ENCODE peak calls at places on chromosomes 1 and 21, in four cellular contexts. K is fibroblast of lung, L is lung, X is esophagus squamous epithelium. I is an unnamed sample.
A peak's percentile ranks its signal among the peaks of the same experiment; 100 is the strongest.

GRCh38 chr1:67060811-67061218 is 6.9 kb upstream of the SLC35D1 start:
- DNase-seq in K (peak; percentile 99), L (no peak), X (no peak), I (no peak)

GRCh38 chr1:119510046-119510445 is 3.0 kb downstream of the HSD3B1 start:
- DNase-seq in K (no peak), L (no peak), X (no peak), I (no peak)

GRCh38 chr21:40200962-40201361 is 333.7 kb downstream of the PCP4 start:
- DNase-seq in K (no peak), L (no peak), X (no peak), I (no peak)

GRCh38 chr1:42179275-42179674 is 14.7 kb upstream of the GUCA2A start:
- DNase-seq in K (peak; percentile 86), L (no peak), X (no peak), I (no peak)

GRCh38 chr1:84356881-84357280 is 41.4 kb upstream of the DNASE2B start:
- DNase-seq in K (no peak), L (no peak), X (no peak), I (no peak)

GRCh38 chr1:208233546-208233945 is 10.6 kb downstream of the PLXNA2 start:
- DNase-seq in K (no peak), L (peak; percentile 80), X (no peak), I (no peak)

GRCh38 chr1:67987046-67987799 is 63.2 kb downstream of the DIRAS3 start:
- DNase-seq in K (peak; percentile 99), L (no peak), X (no peak), I (no peak)

GRCh38 chr1:25501235-25502058 is 42.0 kb upstream of the LDLRAP1 start:
- DNase-seq in K (peak; percentile 42), L (no peak), X (no peak), I (no peak)

GRCh38 chr1:35702540-35702939 is 16.1 kb downstream of the C1orf216 start:
- DNase-seq in K (no peak), L (no peak), X (no peak), I (no peak)

GRCh38 chr1:36856126-36856525 is 178.2 kb downstream of the GRIK3 start:
- DNase-seq in K (no peak), L (no peak), X (no peak), I (no peak)

GRCh38 chr1:114956570-114956969 is 73.1 kb upstream of the TSHB start:
- DNase-seq in K (peak; percentile 1), L (no peak), X (no peak), I (no peak)

GRCh38 chr1:161001537-161001936 is 19.4 kb downstream of the F11R start:
- DNase-seq in K (no peak), L (no peak), X (no peak), I (no peak)

GRCh38 chr1:16617101-16617727 is 3.9 kb upstream of the NBPF1 start:
- DNase-seq in K (no peak), L (peak; percentile 48), X (no peak), I (no peak)

GRCh38 chr1:28928306-28928987 is 14.1 kb downstream of the EPB41 start:
- DNase-seq in K (no peak), L (no peak), X (no peak), I (no peak)

GRCh38 chr1:163745204-163745603 is 423.4 kb downstream of the NUF2 start:
- DNase-seq in K (no peak), L (no peak), X (no peak), I (no peak)

GRCh38 chr1:47487826-47488450 is 50.1 kb downstream of the FOXD2 start:
- DNase-seq in K (no peak), L (no peak), X (no peak), I (no peak)

GRCh38 chr1:68384872-68385390 is 64.8 kb downstream of the RPE65 start:
- DNase-seq in K (peak; percentile 98), L (no peak), X (no peak), I (no peak)

GRCh38 chr21:45283019-45283610 is 4.6 kb downstream of the POFUT2 start:
- DNase-seq in K (no peak), L (no peak), X (no peak), I (no peak)

GRCh38 chr21:38661296-38662223 is 144.2 kb upstream of the ETS2 start:
- DNase-seq in K (peak; percentile 74), L (no peak), X (no peak), I (no peak)

GRCh38 chr1:89125571-89126233 is at the start of gene GBP2:
- DNase-seq in K (peak; percentile 85), L (no peak), X (no peak), I (peak; percentile 35)

GRCh38 chr21:26840912-26841311 is 4.3 kb downstream of the ADAMTS1 start:
- DNase-seq in K (peak; percentile 76), L (no peak), X (no peak), I (no peak)

GRCh38 chr1:35569956-35570355 is 3.2 kb upstream of the TFAP2E start:
- DNase-seq in K (peak; percentile 62), L (no peak), X (no peak), I (no peak)

GRCh38 chr1:31980835-31981782 is 32.6 kb upstream of the KHDRBS1 start:
- DNase-seq in K (no peak), L (no peak), X (no peak), I (no peak)

GRCh38 chr1:209657140-209657879 is 5.1 kb upstream of the LAMB3 start:
- DNase-seq in K (no peak), L (no peak), X (no peak), I (no peak)

GRCh38 chr1:29498126-29499100 is 262.1 kb downstream of the PTPRU start:
- DNase-seq in K (peak; percentile 42), L (no peak), X (no peak), I (no peak)

GRCh38 chr1:35264861-35265260 is 3.6 kb upstream of the ZMYM4 start:
- DNase-seq in K (peak; percentile 61), L (peak; percentile 35), X (no peak), I (no peak)

GRCh38 chr1:150895618-150896017 is 8.7 kb downstream of the CTXND2 start:
- DNase-seq in K (peak; percentile 48), L (no peak), X (no peak), I (no peak)

GRCh38 chr1:39293375-39294070 is 89.0 kb downstream of the MACF1 start:
- DNase-seq in K (peak; percentile 77), L (no peak), X (no peak), I (no peak)

GRCh38 chr1:202144510-202145324 is at the start of gene ARL8A:
- DNase-seq in K (peak; percentile 35), L (peak; percentile 68), X (no peak), I (peak; percentile 62)

GRCh38 chr1:224922404-224923164 is 6.9 kb upstream of the DNAH14 start:
- DNase-seq in K (peak; percentile 25), L (no peak), X (no peak), I (no peak)

GRCh38 chr1:72892461-72892860 is 610.1 kb upstream of the NEGR1 start:
- DNase-seq in K (peak; percentile 33), L (no peak), X (no peak), I (no peak)

GRCh38 chr21:36461277-36461917 is 18.5 kb downstream of the CLDN14 start:
- DNase-seq in K (no peak), L (no peak), X (no peak), I (no peak)

GRCh38 chr1:230858918-230859819 is 9.2 kb downstream of the C1orf198 start:
- DNase-seq in K (peak; percentile 94), L (no peak), X (no peak), I (no peak)
- H3K4me1 ChIP-seq in K (peaks cover 39% of the 10 kb centered on the region), L (peaks cover 38% of the 10 kb centered on the region), X (no peaks in the 10 kb centered on the region), I (no peaks in the 10 kb centered on the region)

DNA sequence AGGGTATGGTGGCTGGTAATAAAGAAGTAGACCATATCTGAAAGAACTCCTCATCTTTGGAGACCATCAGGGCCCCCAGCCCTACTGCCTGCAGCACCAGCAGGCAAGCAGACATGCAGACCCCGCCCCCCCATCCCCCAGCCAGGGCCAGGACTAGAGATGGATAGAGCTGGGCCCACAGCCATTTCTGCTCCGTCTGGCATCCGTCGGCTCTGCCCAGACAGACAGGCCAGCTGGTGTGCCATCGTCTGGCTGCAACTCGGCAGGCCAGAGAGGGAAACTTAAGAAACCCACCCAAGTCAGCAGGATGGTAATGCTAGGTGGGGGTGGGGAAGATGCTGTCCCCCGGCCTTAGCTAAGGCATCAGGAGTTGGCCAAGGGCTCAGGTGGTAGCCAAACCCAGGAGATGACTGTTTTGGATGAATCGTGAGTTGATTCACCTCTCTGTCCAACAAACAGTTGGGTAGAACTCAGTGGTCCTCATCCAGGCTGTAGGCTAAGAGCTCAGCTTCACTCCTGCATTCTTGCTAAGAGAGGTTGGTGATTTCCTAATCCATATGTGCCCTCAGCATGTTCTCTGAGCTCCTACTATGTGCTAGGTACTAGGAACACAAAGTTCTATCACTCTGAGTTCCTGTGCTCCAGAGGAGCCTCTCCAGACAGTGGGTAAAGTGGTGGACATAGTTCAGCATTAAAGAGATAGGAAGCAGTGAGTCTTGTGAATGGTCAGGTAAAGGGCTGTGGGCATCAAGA is 23.2 kb upstream of the TMEM222 start:
- DNase-seq in K (no peak), L (no peak), X (no peak), I (no peak)
- H3K4me3 ChIP-seq in K (no peak overlapping the region), L (no peak overlapping the region), X (no peak overlapping the region), I (no peak overlapping the region)

GRCh38 chr1:94317790-94318188 is 80.4 kb upstream of the ARHGAP29 start:
- DNase-seq in K (no peak), L (no peak), X (no peak), I (no peak)
- H3K4me1 ChIP-seq in K (no peaks in the 10 kb centered on the region), L (peaks cover 9% of the 10 kb centered on the region), X (no peaks in the 10 kb centered on the region), I (no peaks in the 10 kb centered on the region)

GRCh38 chr1:170593612-170594011 is 61.6 kb downstream of the GORAB start:
- DNase-seq in K (no peak), L (no peak), X (no peak), I (no peak)
- H3K4me3 ChIP-seq in K (peak overlapping the region; percentile 28), L (no peak overlapping the region), X (no peak overlapping the region), I (no peak overlapping the region)

DNA sequence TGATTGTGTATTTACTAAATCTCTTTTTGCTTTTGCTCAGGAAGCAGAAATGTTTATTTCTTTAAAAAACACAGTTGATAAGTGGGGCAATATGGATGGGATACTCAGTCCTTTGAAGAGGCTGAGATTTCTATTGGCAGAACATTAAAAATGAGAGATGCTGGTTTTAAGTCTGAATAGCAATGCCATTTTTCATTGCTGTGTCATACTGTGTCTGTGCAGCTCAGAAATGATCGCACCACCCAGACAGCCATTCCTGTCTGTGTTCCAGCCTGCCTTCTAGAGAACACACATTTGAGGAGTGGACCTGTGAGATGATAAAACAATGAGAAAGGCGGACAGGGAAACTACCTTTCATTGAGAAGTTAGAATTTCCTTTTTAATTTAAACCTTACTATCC is 231.2 kb upstream of the USP24 start:
- DNase-seq in K (peak; percentile 83), L (no peak), X (no peak), I (no peak)
- H3K4me1 ChIP-seq in K (peaks cover 18% of the 10 kb centered on the region), L (no peaks in the 10 kb centered on the region), X (no peaks in the 10 kb centered on the region), I (no peaks in the 10 kb centered on the region)

GRCh38 chr1:165376811-165377153 is 20.3 kb upstream of the LMX1A start:
- DNase-seq in K (no peak), L (no peak), X (no peak), I (no peak)
- H3K4me3 ChIP-seq in K (no peak overlapping the region), L (no peak overlapping the region), X (peak overlapping the region; percentile 41), I (peak overlapping the region; percentile 35)

I was measured in naive thymus-derived CD4-positive, alpha-beta T cell.